ENCODE peak calls at places on chromosomes 6 and 20, in eight cellular contexts. F is PC-3, U is GM23338, L is HCT116, M is neural progenitor cell, E is SK-N-SH, G is MM.1S, C is hepatocyte. J is an unnamed sample.

GRCh38 chr6:20284672-20285071 is 72.4 kb upstream of the MBOAT1 start:
- DNase-seq in U (no peak), L (no peak), C (no peak), M (no peak), G (no peak), F (no peak), E (no peak), J (no peak)

GRCh38 chr6:31639449-31639861 is 13.0 kb downstream of the BAG6 start:
- DNase-seq in G (no peak), F (peak; percentile 17), U (no peak), L (no peak), E (no peak), M (no peak), C (no peak), J (peak; percentile 82)

GRCh38 chr6:65299236-65299635 is 407.8 kb downstream of the EYS start:
- DNase-seq in G (no peak), U (no peak), F (no peak), E (no peak), C (no peak), M (no peak), L (no peak), J (no peak)

GRCh38 chr6:89117285-89118108 is at the start of gene SRSF12:
- DNase-seq in G (peak; percentile 63), U (peak; percentile 76), M (peak; percentile 85), E (peak; percentile 98), F (no peak), C (peak; percentile 62), L (no peak), J (peak; percentile 69)

GRCh38 chr6:1136415-1136774 is 175.5 kb upstream of the FOXQ1 start:
- DNase-seq in M (no peak), U (no peak), L (no peak), G (no peak), C (no peak), F (no peak), E (no peak), J (peak; percentile 97)

GRCh38 chr20:45153756-45154155 is 20.9 kb upstream of the PI3 start:
- DNase-seq in E (no peak), C (no peak), U (no peak), L (no peak), M (no peak), F (no peak), G (no peak), J (no peak)

GRCh38 chr20:17710379-17711305 is 10.9 kb downstream of the BANF2 start:
- DNase-seq in F (no peak), U (peak; percentile 15), L (no peak), C (peak; percentile 83), G (no peak), M (peak; percentile 14), E (no peak), J (no peak)

GRCh38 chr6:90896165-90896549 is 309.3 kb upstream of the MAP3K7 start:
- DNase-seq in U (no peak), G (no peak), C (no peak), E (peak; percentile 53), F (no peak), L (no peak), M (peak; percentile 31), J (no peak)

GRCh38 chr20:14775778-14776177 is 438.4 kb upstream of the FLRT3 start:
- DNase-seq in C (peak; percentile 71), L (peak; percentile 8), G (no peak), U (no peak), E (no peak), F (peak; percentile 98), M (no peak), J (peak; percentile 93)

GRCh38 chr6:136103101-136103688 is 146.9 kb downstream of the MTFR2 start:
- DNase-seq in U (peak; percentile 28), F (no peak), L (no peak), E (no peak), G (no peak), C (no peak), M (peak; percentile 18), J (no peak)

GRCh38 chr6:30216096-30216495 is 2.9 kb upstream of the TRIM26 start:
- DNase-seq in C (no peak), E (no peak), U (no peak), F (no peak), M (no peak), L (no peak), G (no peak), J (no peak)

GRCh38 chr6:16849280-16850210 is 88.3 kb upstream of the ATXN1 start:
- DNase-seq in U (peak; percentile 21), M (no peak), F (peak; percentile 93), C (peak; percentile 29), G (no peak), L (no peak), E (no peak), J (peak; percentile 62)

GRCh38 chr20:47622118-47622665 is 120.5 kb downstream of the NCOA3 start:
- DNase-seq in F (no peak), G (no peak), U (no peak), C (no peak), L (no peak), M (no peak), E (no peak), J (no peak)

GRCh38 chr20:38231786-38232130 is 28.8 kb downstream of the KIAA1755 start:
- DNase-seq in C (no peak), G (no peak), L (no peak), F (no peak), E (no peak), U (no peak), M (no peak), J (peak; percentile 64)

GRCh38 chr6:38909020-38909730 is 139.4 kb upstream of the GLP1R start:
- DNase-seq in C (peak; percentile 53), M (no peak), U (no peak), L (no peak), F (peak; percentile 5), E (no peak), G (no peak), J (no peak)

GRCh38 chr6:161273356-161273751 is 507 bp downstream of the AGPAT4 start:
- DNase-seq in F (peak; percentile 26), L (peak; percentile 7), G (no peak), U (no peak), C (peak; percentile 49), E (peak; percentile 62), M (no peak), J (peak; percentile 72)

GRCh38 chr6:28544211-28544610 is 18.5 kb downstream of the GPX5 start:
- DNase-seq in L (no peak), C (no peak), F (no peak), E (no peak), G (no peak), M (peak; percentile 77), U (peak; percentile 63), J (no peak)

GRCh38 chr20:19600042-19600441 is 158.0 kb upstream of the RIN2 start:
- DNase-seq in M (no peak), F (no peak), U (peak; percentile 27), C (no peak), E (no peak), G (no peak), L (no peak), J (no peak)

GRCh38 chr20:50992733-50993457 is 30.0 kb downstream of the KCNG1 start:
- DNase-seq in F (peak; percentile 98), C (peak; percentile 79), L (peak; percentile 93), U (peak; percentile 95), G (peak; percentile 72), M (peak; percentile 85), E (peak; percentile 83), J (peak; percentile 74)

GRCh38 chr20:25987073-25987927 is 290.6 kb upstream of the ZNF337 start:
- DNase-seq in M (peak; percentile 59), U (peak; percentile 45), E (peak; percentile 74), G (peak; percentile 29), L (no peak), C (peak; percentile 46), F (no peak), J (peak; percentile 1)

GRCh38 chr6:47254051-47254450 is 55.7 kb downstream of the TNFRSF21 start:
- DNase-seq in G (no peak), M (no peak), E (no peak), L (no peak), U (no peak), C (no peak), F (no peak), J (no peak)

GRCh38 chr20:23235173-23236027 is 115.2 kb upstream of the NXT1 start:
- DNase-seq in U (peak; percentile 80), F (peak; percentile 61), C (peak; percentile 72), G (peak; percentile 13), L (peak; percentile 52), E (peak; percentile 44), M (peak; percentile 75), J (peak; percentile 74)

GRCh38 chr6:90097357-90097756 is 199.3 kb downstream of the BACH2 start:
- DNase-seq in E (no peak), F (peak; percentile 28), U (no peak), L (no peak), G (no peak), C (no peak), M (no peak), J (no peak)

DNA sequence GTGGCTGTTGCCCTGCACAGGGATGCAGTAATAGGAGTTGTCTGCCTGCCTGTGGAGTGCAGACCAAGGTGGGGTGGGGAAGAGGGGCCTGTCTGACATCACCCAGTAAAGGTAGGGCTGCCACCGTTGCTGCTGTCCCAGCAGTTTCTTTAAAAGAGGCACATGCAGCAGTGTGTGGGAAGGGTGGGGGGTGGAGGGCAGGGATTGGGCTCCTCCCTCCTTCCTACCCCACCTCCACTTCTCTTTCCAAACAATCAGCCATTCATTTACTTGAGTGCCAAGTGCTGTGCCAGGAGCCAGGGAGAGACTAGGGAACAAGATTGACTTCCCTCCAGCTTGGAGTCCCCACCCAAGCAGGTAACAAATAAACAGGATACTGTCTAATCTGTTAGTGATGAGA is 66.8 kb upstream of the MYL9 start:
- DNase-seq in L (no peak), G (no peak), M (no peak), C (no peak), F (no peak), U (no peak), E (no peak), J (no peak)
- H3K27ac ChIP-seq in L (no peak overlapping the region), G (no peak overlapping the region), M (no peak overlapping the region), C (no peak overlapping the region), F (no peak overlapping the region), U (no peak overlapping the region), E (peak overlapping the region; percentile 55), J (peak overlapping the region; percentile 78)

GRCh38 chr20:24477831-24478547 is 8.6 kb downstream of the SYNDIG1 start:
- DNase-seq in M (no peak), U (no peak), C (no peak), G (no peak), E (no peak), F (no peak), L (no peak), J (no peak)
- TF ChIP-seq EZH2phosphoT487 in M (no peak), U (no peak), C (no peak), G (no peak), E (no peak), F (no peak), L (no peak), J (no peak)

DNA sequence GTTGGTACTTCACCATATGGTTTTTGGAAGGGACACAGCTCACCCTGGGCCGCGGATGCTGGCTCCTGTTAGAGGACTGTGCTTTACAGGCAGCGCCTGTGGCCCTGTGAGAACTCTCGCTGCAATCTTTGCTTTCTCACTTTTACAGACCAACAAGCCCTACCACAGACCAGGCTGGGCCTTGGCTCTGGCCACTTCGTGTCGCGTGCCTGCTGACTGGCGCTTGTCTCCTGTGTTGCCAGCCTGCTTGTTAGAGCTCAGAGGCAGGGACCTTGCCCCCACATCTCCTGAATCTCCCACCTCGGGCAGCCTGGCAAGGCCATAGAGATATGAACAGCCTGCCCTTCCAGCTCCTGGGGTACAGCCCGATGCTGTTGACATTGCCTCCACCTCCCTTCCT is 56.1 kb downstream of the SYNJ2 start:
- DNase-seq in U (no peak), G (no peak), C (peak; percentile 5), M (no peak), E (no peak), F (no peak), L (no peak), J (no peak)
- H3K27ac ChIP-seq in U (no peak overlapping the region), G (no peak overlapping the region), C (no peak overlapping the region), M (no peak overlapping the region), E (peak overlapping the region; percentile 99), F (no peak overlapping the region), L (no peak overlapping the region), J (no peak overlapping the region)

GRCh38 chr6:99868074-99868702 is 125.8 kb downstream of the MCHR2 start:
- DNase-seq in F (peak; percentile 78), C (peak; percentile 88), U (peak; percentile 90), M (peak; percentile 91), L (peak; percentile 51), G (peak; percentile 71), E (peak; percentile 50), J (peak; percentile 84)
- TF ChIP-seq EZH2phosphoT487 in F (no peak), C (no peak), U (no peak), M (no peak), L (no peak), G (no peak), E (no peak), J (no peak)